ENCODE peak calls at places on chromosomes 6 and 20, in six cellular contexts. One of them, this sample, is unnamed.

GRCh38 chr6:15299430-15300131 is 53.7 kb downstream of the JARID2 start:
- DNase-seq in ELR: peak; percentile 55
- DNase-seq in mucosa of descending colon: peak; percentile 43
- DNase-seq in stomach: peak; percentile 31
- DNase-seq in hepatic stellate cell: peak; percentile 58
- DNase-seq in CD4-positive, CD25-positive, alpha-beta regulatory T cell: no peak
- DNase-seq in this sample: peak; percentile 7

GRCh38 chr6:156359912-156360311 is 417.3 kb upstream of the ARID1B start:
- DNase-seq in ELR: no peak
- DNase-seq in mucosa of descending colon: no peak
- DNase-seq in stomach: no peak
- DNase-seq in hepatic stellate cell: no peak
- DNase-seq in CD4-positive, CD25-positive, alpha-beta regulatory T cell: no peak
- DNase-seq in this sample: no peak

GRCh38 chr6:158672726-158673125 is 22.9 kb downstream of the SYTL3 start:
- DNase-seq in ELR: no peak
- DNase-seq in mucosa of descending colon: no peak
- DNase-seq in stomach: no peak
- DNase-seq in hepatic stellate cell: no peak
- DNase-seq in CD4-positive, CD25-positive, alpha-beta regulatory T cell: no peak
- DNase-seq in this sample: no peak

GRCh38 chr20:45311589-45312211 is 3.6 kb upstream of the MATN4 start:
- DNase-seq in ELR: peak; percentile 78
- DNase-seq in mucosa of descending colon: peak; percentile 71
- DNase-seq in stomach: peak; percentile 72
- DNase-seq in hepatic stellate cell: peak; percentile 80
- DNase-seq in CD4-positive, CD25-positive, alpha-beta regulatory T cell: peak; percentile 40
- DNase-seq in this sample: peak; percentile 25

GRCh38 chr6:139939189-139939979 is 564.9 kb upstream of the CITED2 start:
- DNase-seq in ELR: no peak
- DNase-seq in mucosa of descending colon: no peak
- DNase-seq in stomach: no peak
- DNase-seq in hepatic stellate cell: no peak
- DNase-seq in CD4-positive, CD25-positive, alpha-beta regulatory T cell: no peak
- DNase-seq in this sample: no peak

GRCh38 chr6:158591134-158591809 is 31.4 kb downstream of the TMEM181 start:
- DNase-seq in ELR: no peak
- DNase-seq in mucosa of descending colon: no peak
- DNase-seq in stomach: no peak
- DNase-seq in hepatic stellate cell: no peak
- DNase-seq in CD4-positive, CD25-positive, alpha-beta regulatory T cell: no peak
- DNase-seq in this sample: no peak

GRCh38 chr20:60131375-60131774 is 173.2 kb downstream of the CDH26 start:
- DNase-seq in ELR: no peak
- DNase-seq in mucosa of descending colon: no peak
- DNase-seq in stomach: no peak
- DNase-seq in hepatic stellate cell: no peak
- DNase-seq in CD4-positive, CD25-positive, alpha-beta regulatory T cell: no peak
- DNase-seq in this sample: no peak

GRCh38 chr6:12709116-12709515 is 7.5 kb upstream of the PHACTR1 start:
- DNase-seq in ELR: peak; percentile 92
- DNase-seq in mucosa of descending colon: no peak
- DNase-seq in stomach: no peak
- DNase-seq in hepatic stellate cell: peak; percentile 1
- DNase-seq in CD4-positive, CD25-positive, alpha-beta regulatory T cell: no peak
- DNase-seq in this sample: peak; percentile 32

GRCh38 chr6:150539568-150539967 is 60.1 kb upstream of the PLEKHG1 start:
- DNase-seq in ELR: no peak
- DNase-seq in mucosa of descending colon: no peak
- DNase-seq in stomach: no peak
- DNase-seq in hepatic stellate cell: no peak
- DNase-seq in CD4-positive, CD25-positive, alpha-beta regulatory T cell: no peak
- DNase-seq in this sample: no peak

GRCh38 chr6:165766457-165766856 is 103.4 kb upstream of the PDE10A start:
- DNase-seq in ELR: no peak
- DNase-seq in mucosa of descending colon: no peak
- DNase-seq in stomach: no peak
- DNase-seq in hepatic stellate cell: no peak
- DNase-seq in CD4-positive, CD25-positive, alpha-beta regulatory T cell: no peak
- DNase-seq in this sample: no peak

This sample was measured in HFFc6.